ENCODE peak calls at places on chromosomes 5 and 9, in five cellular contexts. S is H1, O is H9, Z is neuronal stem cell, Y is mesenchymal stem cell. W is an unnamed sample.

GRCh38 chr5:147939431-147940114 is 33.2 kb upstream of the C5orf46 start:
- DNase-seq in O (no peak), Z (no peak), Y (no peak), S (no peak), W (peak)

GRCh38 chr5:57902035-57902434 is 419.4 kb upstream of the ACTBL2 start:
- DNase-seq in Y (no peak), S (no peak), Z (no peak), O (no peak), W (no peak)

GRCh38 chr9:85118990-85119755 is 449.6 kb downstream of the NTRK2 start:
- DNase-seq in S (no peak), O (no peak), Z (no peak), Y (no peak), W (no peak)

GRCh38 chr5:173018352-173018751 is 34.8 kb downstream of the ATP6V0E1 start:
- DNase-seq in S (no peak), O (no peak), Y (no peak), Z (no peak), W (no peak)

GRCh38 chr5:93584531-93585053 is 1.6 kb downstream of the NR2F1 start:
- DNase-seq in O (no peak), Z (no peak), S (no peak), Y (no peak), W (no peak)

GRCh38 chr9:16515879-16516289 is 354.6 kb downstream of the BNC2 start:
- DNase-seq in S (peak), Z (no peak), Y (peak), O (peak), W (peak)

GRCh38 chr5:95822408-95823240 is at the start of gene GLRX:
- DNase-seq in Z (peak), O (peak), S (peak), Y (peak), W (peak)

GRCh38 chr5:140328036-140328764 is 18.2 kb downstream of the HBEGF start:
- DNase-seq in Z (no peak), O (no peak), S (no peak), Y (no peak), W (no peak)

GRCh38 chr9:127976498-127976897 is 4.3 kb downstream of the EEIG1 start:
- DNase-seq in Z (no peak), S (no peak), O (no peak), Y (no peak), W (no peak)

GRCh38 chr9:135882011-135882410 is 25.3 kb downstream of the CAMSAP1 start:
- DNase-seq in Z (no peak), S (no peak), Y (no peak), O (no peak), W (peak)

GRCh38 chr5:113267361-113267900 is 167.4 kb downstream of the TSSK1B start:
- DNase-seq in O (no peak), S (no peak), Z (no peak), Y (no peak), W (peak)

GRCh38 chr5:16233730-16234129 is 54.1 kb upstream of the MARCHF11 start:
- DNase-seq in Y (no peak), Z (no peak), O (no peak), S (no peak), W (no peak)

GRCh38 chr9:126591083-126591482 is 22.6 kb upstream of the LMX1B start:
- DNase-seq in Y (peak), Z (no peak), S (no peak), O (no peak), W (no peak)

GRCh38 chr9:111020594-111020993 is 17.7 kb downstream of the LPAR1 start:
- DNase-seq in Y (no peak), Z (no peak), S (no peak), O (no peak), W (no peak)

GRCh38 chr9:35335164-35335563 is 154.7 kb upstream of the RUSC2 start:
- DNase-seq in S (no peak), Z (no peak), O (no peak), Y (peak), W (peak)

GRCh38 chr9:124684140-124684539 is 87.0 kb downstream of the NR6A1 start:
- DNase-seq in O (no peak), Y (no peak), Z (no peak), S (no peak), W (no peak)

GRCh38 chr5:109837226-109837861 is 147.6 kb downstream of the MAN2A1 start:
- DNase-seq in Y (no peak), Z (no peak), O (no peak), S (no peak), W (no peak)

GRCh38 chr9:100196215-100196614 is 97.2 kb downstream of the INVS start:
- DNase-seq in Y (no peak), Z (no peak), S (no peak), O (no peak), W (no peak)

GRCh38 chr5:95826949-95827595 is 4.5 kb upstream of the GLRX start:
- DNase-seq in O (no peak), Y (no peak), S (no peak), Z (no peak), W (no peak)

GRCh38 chr9:110340306-110340705 is 2.6 kb upstream of the TXNDC8 start:
- DNase-seq in S (no peak), Z (no peak), O (peak), Y (no peak), W (no peak)

GRCh38 chr5:148425808-148426207 is 42.0 kb downstream of the FBXO38 start:
- DNase-seq in S (no peak), O (no peak), Y (peak), Z (no peak), W (no peak)

GRCh38 chr5:132747693-132748440 is 641 bp downstream of the CCNI2 start:
- DNase-seq in Z (no peak), O (peak), S (no peak), Y (no peak), W (peak)

GRCh38 chr5:5335708-5336211 is 86.7 kb upstream of the ICE1 start:
- DNase-seq in Z (no peak), O (no peak), S (no peak), Y (peak), W (no peak)

GRCh38 chr5:66144074-66144798 is at the start of gene SREK1:
- DNase-seq in Z (peak), S (peak), O (peak), Y (peak), W (peak)

GRCh38 chr5:150615141-150615699 is 25.2 kb upstream of the SYNPO start:
- DNase-seq in Z (no peak), O (no peak), Y (no peak), S (no peak), W (no peak)

GRCh38 chr9:31820426-31820825 is 564.0 kb upstream of the ACO1 start:
- DNase-seq in O (no peak), Z (no peak), S (no peak), Y (no peak), W (no peak)
- H2BK12ac ChIP-seq in O (no peak), Z (no peak), S (no peak), Y (no peak), W (no peak)

DNA sequence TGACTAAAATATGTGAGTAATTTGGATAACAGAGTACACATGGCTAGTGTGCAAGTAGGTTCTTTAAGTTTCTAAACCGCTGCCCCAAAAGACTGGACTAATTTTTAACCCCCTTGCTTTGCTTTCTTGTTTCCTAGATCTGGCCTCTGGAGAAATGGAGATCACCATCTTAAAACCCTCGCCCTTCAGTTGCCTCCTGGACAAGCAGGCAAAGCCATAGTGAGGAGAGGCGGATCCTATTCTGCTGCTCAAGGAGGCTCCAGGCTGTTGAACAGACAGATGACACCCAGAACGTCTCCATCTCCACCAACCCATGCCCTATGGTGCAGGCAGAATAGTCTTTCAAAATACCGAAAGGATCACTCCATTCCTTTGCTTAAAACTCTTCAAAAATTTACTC is 28.6 kb upstream of the ALDH1A1 start:
- DNase-seq in O (no peak), Z (no peak), S (no peak), Y (no peak), W (peak)
- H2BK12ac ChIP-seq in O (no peak), Z (no peak), S (no peak), Y (no peak), W (peak)

GRCh38 chr5:138033916-138034315 is 1.0 kb upstream of the FAM13B start:
- DNase-seq in S (no peak), O (no peak), Y (peak), Z (no peak), W (peak)
- H2BK12ac ChIP-seq in S (no peak), O (no peak), Y (no peak), Z (no peak), W (no peak)

DNA sequence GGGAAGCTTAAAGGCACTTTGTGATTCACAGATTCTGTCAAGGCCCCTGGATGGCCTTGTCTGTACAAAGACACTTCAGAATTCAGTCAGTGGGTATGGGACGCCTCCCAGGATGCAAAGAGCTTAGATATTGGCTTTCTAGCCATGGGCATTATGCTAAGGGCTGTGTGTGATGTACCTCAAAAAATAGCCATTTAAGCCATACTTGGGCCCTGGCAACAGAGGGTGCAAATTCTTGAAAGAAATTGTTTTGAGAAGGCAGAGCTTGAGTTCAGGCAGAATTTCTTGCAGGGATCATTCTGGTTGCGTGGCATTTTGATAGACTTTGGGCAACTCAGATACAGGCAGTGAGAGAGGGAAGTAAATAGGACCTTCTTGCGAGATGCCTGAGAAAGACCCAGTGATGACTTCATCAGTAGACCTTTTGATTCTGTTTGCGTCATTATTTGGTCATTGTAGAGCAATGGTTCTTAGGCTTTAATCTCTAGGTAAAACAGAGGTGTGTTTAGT is 3.9 kb downstream of the CYFIP2 start:
- DNase-seq in Y (no peak), O (no peak), Z (no peak), S (no peak), W (peak)
- H2BK12ac ChIP-seq in Y (no peak), O (no peak), Z (no peak), S (no peak), W (no peak)